ENCODE peak calls at places on chromosomes 6 and 20, in four cellular contexts. L is AG04450, K is A549, Y is PC-3. Q is an unnamed sample.

GRCh38 chr20:25090492-25091429 is 8.8 kb upstream of the VSX1 start:
- DNase-seq in L (no peak), K (no peak), Y (peak), Q (no peak)

GRCh38 chr6:1392813-1393640 is 3.7 kb downstream of the FOXF2 start:
- DNase-seq in K (no peak), Y (no peak), L (no peak), Q (peak)

GRCh38 chr20:57416296-57417022 is 25.3 kb downstream of the RBM38 start:
- DNase-seq in L (no peak), K (no peak), Y (no peak), Q (no peak)

GRCh38 chr6:91278416-91278815 is 691.5 kb upstream of the MAP3K7 start:
- DNase-seq in L (no peak), K (no peak), Y (peak), Q (no peak)

GRCh38 chr6:154510144-154510905 is at the start of gene CNKSR3:
- DNase-seq in Y (peak), L (peak), K (peak), Q (peak)

GRCh38 chr20:38926934-38927616 is 858 bp downstream of the FAM83D start:
- DNase-seq in Y (peak), L (no peak), K (no peak), Q (peak)

GRCh38 chr6:33343953-33344611 is 26.5 kb upstream of the ZBTB22 start:
- DNase-seq in K (no peak), Y (no peak), L (no peak), Q (no peak)

GRCh38 chr6:170152989-170153388 is 137.9 kb downstream of the DLL1 start:
- DNase-seq in L (no peak), K (peak), Y (peak), Q (no peak)

GRCh38 chr20:38141889-38142494 is 23.1 kb downstream of the TGM2 start:
- DNase-seq in L (no peak), K (no peak), Y (no peak), Q (no peak)

GRCh38 chr20:49871391-49871948 is 43.9 kb downstream of the SPATA2 start:
- DNase-seq in Y (no peak), K (no peak), L (no peak), Q (no peak)

GRCh38 chr20:60869626-60870025 is 382.4 kb upstream of the CDH4 start:
- DNase-seq in L (no peak), K (no peak), Y (no peak), Q (no peak)

GRCh38 chr6:72855471-72855870 is 233.6 kb downstream of the KCNQ5 start:
- DNase-seq in L (no peak), K (no peak), Y (no peak), Q (no peak)

GRCh38 chr6:161094904-161095440 is 103.4 kb downstream of the MAP3K4 start:
- DNase-seq in Y (peak), L (no peak), K (no peak), Q (peak)

GRCh38 chr6:4402477-4402976 is 267.2 kb upstream of the ECI2 start:
- DNase-seq in Y (peak), K (peak), L (peak), Q (peak)

GRCh38 chr6:163825033-163825432 is 410.5 kb downstream of the QKI start:
- DNase-seq in L (no peak), Y (peak), K (no peak), Q (peak)

GRCh38 chr6:89411019-89411268 is 1.1 kb downstream of the RRAGD start:
- DNase-seq in L (no peak), K (no peak), Y (no peak), Q (peak)

GRCh38 chr6:408599-409102 is 17.1 kb downstream of the IRF4 start:
- DNase-seq in K (peak), Y (peak), L (no peak), Q (peak)

GRCh38 chr20:5871720-5872410 is 78.5 kb downstream of the TRMT6 start:
- DNase-seq in K (no peak), Y (no peak), L (no peak), Q (no peak)

GRCh38 chr20:62462976-62463592 is 12.7 kb downstream of the GATA5 start:
- DNase-seq in Y (no peak), K (no peak), L (no peak), Q (no peak)

GRCh38 chr6:21479140-21479539 is 114.4 kb upstream of the SOX4 start:
- DNase-seq in K (no peak), Y (peak), L (no peak), Q (no peak)

GRCh38 chr20:25283221-25283951 is 35.5 kb downstream of the PYGB start:
- DNase-seq in K (no peak), L (no peak), Y (no peak), Q (no peak)

GRCh38 chr6:140300331-140300730 is 925.9 kb upstream of the CITED2 start:
- DNase-seq in Y (no peak), L (no peak), K (no peak), Q (no peak)

GRCh38 chr20:47353224-47353696 is 3.2 kb downstream of the ZMYND8 start:
- DNase-seq in L (no peak), K (no peak), Y (no peak), Q (no peak)

GRCh38 chr6:160428069-160428430 is 79.9 kb downstream of the SLC22A3 start:
- DNase-seq in K (no peak), Y (no peak), L (no peak), Q (no peak)

GRCh38 chr6:169035381-169036280 is 218.0 kb downstream of the THBS2 start:
- DNase-seq in K (no peak), L (no peak), Y (peak), Q (peak)

GRCh38 chr20:39349240-39349639 is 387.1 kb downstream of the DHX35 start:
- DNase-seq in L (no peak), K (no peak), Y (no peak), Q (no peak)

GRCh38 chr6:39203804-39204495 is 25.3 kb downstream of the KCNK5 start:
- DNase-seq in L (no peak), Y (peak), K (peak), Q (no peak)

GRCh38 chr20:3820901-3821727 is 767 bp downstream of the AP5S1 start:
- DNase-seq in Y (peak), K (no peak), L (no peak), Q (no peak)

GRCh38 chr6:162099685-162100084 is 627.9 kb downstream of the PRKN start:
- DNase-seq in Y (peak), L (peak), K (peak), Q (peak)

GRCh38 chr20:34215711-34216381 is 25.4 kb upstream of the ASIP start:
- DNase-seq in K (peak), Y (peak), L (peak), Q (peak)

GRCh38 chr6:129748212-129748900 is 38.4 kb upstream of the ARHGAP18 start:
- DNase-seq in Y (peak), L (no peak), K (no peak), Q (peak)

DNA sequence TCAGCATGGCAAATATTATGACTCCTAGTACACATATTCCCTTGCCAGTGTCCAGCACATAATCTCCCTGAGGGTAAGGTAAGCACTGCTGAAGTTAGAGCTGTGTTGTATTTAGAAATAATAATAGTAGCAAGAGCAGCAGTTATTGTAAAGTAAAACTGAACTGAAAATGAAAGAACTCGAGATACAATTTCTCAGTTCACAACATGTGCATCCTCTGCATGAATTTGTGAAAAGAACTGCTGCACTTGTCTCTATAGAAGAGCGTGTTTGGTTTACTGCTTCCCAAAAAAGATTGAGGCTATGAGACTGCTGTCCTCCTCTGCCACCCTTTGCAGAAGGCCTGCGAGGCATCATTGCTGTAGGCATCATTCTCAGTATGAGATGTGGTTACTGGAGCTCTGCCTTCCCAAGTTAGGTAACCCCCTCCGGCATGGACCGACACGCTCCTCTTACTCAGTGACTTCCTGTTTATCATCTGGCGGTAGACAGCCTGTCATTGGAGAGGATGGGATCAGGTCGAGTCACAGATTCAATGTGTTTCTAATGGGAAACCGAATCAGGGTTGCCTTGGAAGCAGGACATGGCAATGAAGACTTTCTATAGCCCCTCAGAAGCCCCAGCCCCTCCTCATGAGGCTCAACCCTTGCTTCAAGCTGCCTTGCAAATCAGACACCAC is 48.1 kb downstream of the SLC24A3 start:
- DNase-seq in Y (no peak), K (no peak), L (no peak), Q (peak)
- H3K4me3 ChIP-seq in Y (no peak), K (no peak), L (no peak), Q (no peak)

DNA sequence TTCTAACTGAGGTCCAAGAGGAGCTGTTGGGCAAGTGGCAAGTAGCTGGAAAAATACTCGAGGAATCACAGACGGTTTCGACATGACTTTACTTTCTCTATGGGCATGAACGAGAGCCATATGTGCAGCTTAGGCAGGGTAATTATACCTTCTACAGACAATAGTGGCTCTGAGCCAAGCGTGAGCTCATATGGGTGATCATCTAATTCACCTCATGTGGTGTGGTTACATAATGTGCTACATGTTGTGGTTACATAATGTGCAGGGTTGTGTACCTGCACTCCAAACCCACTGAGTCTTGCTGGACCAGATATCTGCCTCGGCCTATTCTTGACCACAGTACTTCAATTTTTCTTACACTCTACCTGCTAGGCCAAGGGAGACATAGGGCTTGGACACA is 771.7 kb upstream of the EYS start:
- DNase-seq in K (no peak), L (no peak), Y (no peak), Q (peak)
- TF ChIP-seq CTCF in K (no peak), L (no peak), Y (no peak), Q (no peak)

DNA sequence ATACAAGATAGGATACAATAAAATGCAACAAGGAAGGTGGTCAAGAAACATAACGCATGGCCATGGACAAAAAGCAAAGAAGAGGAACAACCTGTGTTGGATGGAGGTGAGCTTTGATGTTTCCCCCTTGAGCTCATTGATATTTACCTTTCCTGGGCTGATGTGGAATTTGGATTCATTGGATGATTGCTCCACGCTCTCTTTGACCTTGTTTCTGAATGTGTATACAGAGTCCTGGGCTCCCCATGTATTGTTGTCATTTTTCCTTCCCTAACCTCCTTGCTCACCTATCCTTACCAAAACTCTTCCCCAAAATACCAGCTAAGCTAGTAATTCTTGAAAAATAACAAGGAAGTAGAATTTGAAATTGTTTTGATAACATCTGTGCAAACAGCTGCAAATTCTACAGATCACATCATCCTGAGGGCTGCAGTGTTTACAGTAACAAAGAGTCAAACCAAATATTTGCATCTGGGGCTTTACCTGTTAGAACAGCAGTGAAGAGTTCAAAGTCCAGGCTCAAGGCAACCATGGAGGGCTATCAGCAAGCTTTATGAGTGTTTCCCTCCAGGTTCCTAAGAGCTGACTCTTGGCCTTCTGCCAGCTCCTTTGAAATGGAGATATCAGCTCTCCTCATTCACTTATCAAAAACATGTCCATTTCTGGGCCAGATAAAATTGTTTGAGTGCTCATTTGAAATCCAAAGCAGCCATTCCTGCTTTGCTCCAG is 214.3 kb upstream of the MARCKS start:
- DNase-seq in Y (peak), L (no peak), K (peak), Q (peak)
- H3K4me3 ChIP-seq in Y (no peak), L (no peak), K (no peak), Q (no peak)

GRCh38 chr6:159169193-159169555 is at the start of gene FNDC1:
- DNase-seq in Y (no peak), K (peak), L (no peak), Q (no peak)
- TF ChIP-seq CTCF in Y (no peak), K (peak), L (no peak), Q (no peak)

DNA sequence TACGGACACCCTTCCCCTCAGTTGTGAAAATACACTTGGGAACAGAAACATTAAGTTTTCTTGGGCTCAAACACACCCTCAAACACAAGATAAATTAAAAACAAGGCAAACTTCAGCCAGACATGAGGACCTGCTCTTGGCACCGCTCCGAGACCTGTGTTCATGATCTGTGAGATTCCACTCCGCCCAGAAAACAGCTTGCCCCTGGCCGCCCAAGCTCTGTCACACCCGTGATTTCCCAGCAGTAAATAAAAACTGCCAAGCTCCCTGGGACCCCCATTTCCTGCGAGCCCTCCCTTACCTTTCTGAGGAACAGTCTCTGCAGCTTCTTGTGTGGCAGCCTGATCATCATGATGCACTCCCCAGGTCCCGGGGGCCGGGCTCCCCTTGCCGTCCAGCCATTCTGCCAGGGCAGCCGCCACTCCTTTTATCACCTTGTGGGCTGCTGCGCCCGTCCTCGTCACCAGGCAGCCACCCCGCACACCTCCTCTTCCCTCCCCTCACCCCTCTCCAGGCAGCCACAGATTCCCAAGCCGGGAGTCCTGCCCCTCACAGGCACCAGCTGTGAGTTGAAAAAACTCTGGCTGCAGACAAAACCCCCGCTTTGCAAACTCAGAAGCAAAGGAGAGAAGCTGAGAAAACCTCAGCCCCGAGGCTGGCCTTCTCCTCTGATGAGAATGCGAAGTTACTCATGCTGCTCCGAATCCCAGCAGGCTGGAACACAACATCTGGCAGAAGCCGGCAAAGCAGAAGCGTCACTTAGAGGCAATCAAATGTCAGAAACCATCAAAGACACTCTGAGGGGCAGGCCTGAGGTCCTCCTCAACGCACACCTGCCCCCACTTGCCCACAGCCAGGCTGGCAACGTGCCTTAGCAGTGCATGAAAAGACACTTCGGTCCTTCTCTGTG is 130.4 kb upstream of the RPS6KA2 start:
- DNase-seq in L (no peak), K (no peak), Y (no peak), Q (peak)
- H3K4me3 ChIP-seq in L (peak), K (no peak), Y (peak), Q (peak)

DNA sequence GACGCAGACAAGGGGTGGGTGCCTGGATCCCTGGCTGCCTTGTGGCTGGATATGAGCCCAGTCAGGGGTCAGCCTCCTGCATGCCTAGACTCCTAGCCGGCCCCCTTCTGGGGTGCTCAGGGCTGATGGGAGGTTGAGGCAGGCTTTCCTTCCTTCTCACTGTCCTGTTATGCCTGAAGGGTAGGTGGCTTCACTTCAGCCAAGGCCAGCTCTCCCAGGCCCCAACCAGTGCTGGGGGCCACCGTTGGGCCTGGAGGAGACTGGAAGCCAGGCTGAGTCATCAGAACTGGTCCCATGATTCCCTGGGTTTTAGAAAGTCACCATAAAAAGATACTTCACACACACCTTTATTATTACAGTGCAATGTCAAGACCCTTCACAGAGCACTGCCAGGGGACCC is 2.9 kb upstream of the POU5F1 start:
- DNase-seq in K (no peak), L (no peak), Y (no peak), Q (no peak)
- TF ChIP-seq CTCF in K (no peak), L (no peak), Y (no peak), Q (no peak)

DNA sequence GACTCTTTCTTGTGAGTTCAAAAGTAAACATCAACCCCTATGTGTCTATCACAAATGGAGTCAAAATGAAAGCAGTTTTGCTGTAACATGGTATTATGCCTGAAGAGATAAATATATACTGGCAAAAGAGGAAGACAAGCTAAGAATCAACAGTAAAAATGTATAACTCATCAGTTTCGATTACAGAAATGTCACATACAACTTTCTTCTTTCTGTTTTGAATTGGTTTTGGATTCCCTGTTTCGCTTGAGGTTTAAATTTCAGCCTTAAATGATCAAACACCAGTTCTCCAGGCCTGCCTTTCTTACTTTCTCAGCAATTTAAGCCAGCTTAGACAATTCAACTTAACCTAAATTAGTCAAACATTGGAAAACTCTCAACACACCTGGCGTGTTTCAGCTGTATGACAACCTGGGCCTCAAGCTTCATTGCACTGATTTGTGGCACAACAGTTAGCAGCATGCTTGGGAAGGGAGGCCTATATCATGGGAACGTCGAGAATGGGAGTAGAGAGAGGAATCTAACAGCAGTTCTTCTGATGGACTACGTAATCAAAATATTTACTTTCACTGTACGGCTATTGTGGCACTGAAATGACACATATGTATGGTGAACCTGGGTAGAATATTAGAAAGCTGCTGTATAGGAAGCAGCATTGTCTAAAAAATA is 51.8 kb upstream of the MARCKS start:
- DNase-seq in L (no peak), Y (no peak), K (no peak), Q (no peak)
- H3K4me3 ChIP-seq in L (no peak), Y (no peak), K (no peak), Q (no peak)

DNA sequence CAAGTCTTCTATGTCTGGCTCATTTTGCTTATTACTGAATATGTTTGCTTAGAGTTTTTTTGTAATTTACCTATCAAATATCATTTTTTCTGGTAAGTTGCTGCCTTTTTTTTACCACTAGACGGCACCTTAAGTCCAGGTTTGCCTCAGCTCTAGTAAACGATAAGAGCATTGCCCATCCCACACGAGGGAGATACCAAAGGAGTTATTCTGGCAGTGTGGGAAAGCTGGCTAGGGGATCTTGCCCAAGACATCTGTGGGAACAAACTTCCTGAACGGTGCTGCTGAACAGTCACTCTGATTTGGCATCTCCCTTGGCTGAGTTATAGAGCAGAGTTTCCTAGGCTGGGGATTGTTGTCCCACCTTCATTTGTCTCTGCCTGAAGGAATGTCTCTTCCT is 306.4 kb downstream of the COL12A1 start:
- DNase-seq in K (no peak), Y (peak), L (no peak), Q (no peak)
- TF ChIP-seq CTCF in K (no peak), Y (peak), L (peak), Q (no peak)

GRCh38 chr6:131781717-131782116 is 26.1 kb upstream of the ENPP1 start:
- DNase-seq in L (no peak), K (no peak), Y (no peak), Q (no peak)
- H3K4me3 ChIP-seq in L (no peak), K (no peak), Y (no peak), Q (no peak)

Q was measured in foreskin fibroblast.